ENCODE peak calls at places on chromosome 19, in ten cellular contexts. F, O, E, C, W, U, H, Z, X and G are unnamed samples.
A peak's percentile ranks its signal among the peaks of the same experiment; 100 is the strongest.

GRCh38 chr19:33171222-33171795 is 22.8 kb upstream of the LRP3 start:
- DNase-seq in Z (no peak), W (no peak), O (no peak), F (no peak), X (no peak), U (no peak), H (no peak), E (no peak), C (peak; percentile 6), G (no peak)

GRCh38 chr19:40671404-40671803 is 19.0 kb downstream of the NUMBL start:
- DNase-seq in X (no peak), W (no peak), F (no peak), C (no peak), Z (no peak), E (no peak), H (no peak), O (peak; percentile 48), U (no peak), G (no peak)

GRCh38 chr19:58476498-58477015 is 405 bp downstream of the ZNF446 start:
- DNase-seq in E (no peak), C (peak; percentile 30), H (no peak), U (no peak), O (no peak), W (no peak), Z (peak; percentile 28), F (no peak), X (peak; percentile 18), G (no peak)

GRCh38 chr19:12802267-12803106 is 618 bp downstream of the THSD8 start:
- DNase-seq in C (no peak), W (no peak), Z (no peak), E (no peak), O (no peak), X (no peak), H (no peak), U (peak; percentile 38), F (no peak), G (no peak)

GRCh38 chr19:19049406-19049805 is 14.4 kb upstream of the SLC25A42 start:
- DNase-seq in X (no peak), F (no peak), O (no peak), E (no peak), Z (no peak), W (no peak), H (no peak), C (no peak), U (no peak), G (no peak)

GRCh38 chr19:28485300-28485699 is 727.7 kb downstream of the UQCRFS1 start:
- DNase-seq in C (no peak), O (no peak), X (no peak), H (no peak), F (no peak), Z (peak; percentile 42), E (no peak), W (no peak), U (no peak), G (no peak)

GRCh38 chr19:50694815-50695145 is 24.8 kb downstream of the SHANK1 start:
- DNase-seq in F (no peak), H (no peak), W (no peak), C (no peak), E (no peak), U (no peak), Z (no peak), X (no peak), O (no peak), G (no peak)

GRCh38 chr19:33204136-33204973 is 10.2 kb downstream of the LRP3 start:
- DNase-seq in O (no peak), X (no peak), W (no peak), C (no peak), H (no peak), U (no peak), E (no peak), Z (no peak), F (no peak), G (no peak)

GRCh38 chr19:38917921-38918491 is 6.0 kb upstream of the CCER2 start:
- DNase-seq in E (no peak), O (no peak), H (no peak), U (peak; percentile 5), F (no peak), X (no peak), W (no peak), Z (peak; percentile 19), C (no peak), G (no peak)
- TF ChIP-seq CTCF in E (no peak), O (peak; percentile 26), H (peak; percentile 18), U (peak; percentile 26), F (no peak), X (no peak), W (no peak), Z (peak; percentile 19), C (peak; percentile 49), G (no peak)

GRCh38 chr19:49425178-49425577 is at the start of gene GFY:
- DNase-seq in F (no peak), C (no peak), H (no peak), E (no peak), O (no peak), W (no peak), Z (no peak), U (no peak), X (no peak), G (no peak)

GRCh38 chr19:49427339-49427738 is 2.2 kb downstream of the GFY start:
- DNase-seq in F (no peak), O (no peak), H (no peak), E (no peak), W (no peak), X (no peak), Z (no peak), U (no peak), C (no peak), G (no peak)

GRCh38 chr19:49423985-49424303 is 703 bp upstream of the PTH2 start:
- DNase-seq in H (no peak), Z (no peak), C (no peak), F (no peak), U (no peak), O (no peak), X (no peak), W (no peak), E (no peak), G (no peak)

GRCh38 chr19:49427855-49428546 is 2.8 kb downstream of the GFY start:
- DNase-seq in H (no peak), F (no peak), X (no peak), O (no peak), Z (no peak), U (peak; percentile 43), W (no peak), C (no peak), E (peak; percentile 86), G (no peak)

GRCh38 chr19:49425922-49426592 is 869 bp downstream of the GFY start:
- DNase-seq in H (no peak), Z (peak; percentile 60), U (peak; percentile 37), C (no peak), E (peak; percentile 99), F (no peak), X (no peak), W (no peak), O (no peak), G (no peak)
- TF ChIP-seq CTCF in H (no peak), Z (no peak), U (no peak), C (no peak), E (no peak), F (no peak), X (no peak), W (no peak), O (no peak), G (no peak)

GRCh38 chr19:3229888-3230496 is 5.5 kb downstream of the CELF5 start:
- DNase-seq in Z (no peak), F (no peak), C (no peak), O (no peak), U (no peak), H (no peak), W (no peak), E (no peak), X (no peak), G (no peak)

GRCh38 chr19:3224346-3225325 is at the start of gene CELF5:
- DNase-seq in O (peak; percentile 38), F (no peak), C (no peak), X (no peak), H (peak; percentile 52), U (peak; percentile 30), E (peak; percentile 68), Z (peak; percentile 81), W (no peak), G (no peak)

GRCh38 chr19:3229346-3229743 is 4.9 kb downstream of the CELF5 start:
- DNase-seq in X (no peak), Z (no peak), H (no peak), C (no peak), E (no peak), F (no peak), W (no peak), O (no peak), U (no peak), G (no peak)

GRCh38 chr19:3225677-3226093 is 1.2 kb downstream of the CELF5 start:
- DNase-seq in W (no peak), C (no peak), E (no peak), X (no peak), U (no peak), Z (no peak), O (no peak), H (no peak), F (no peak), G (no peak)

DNA sequence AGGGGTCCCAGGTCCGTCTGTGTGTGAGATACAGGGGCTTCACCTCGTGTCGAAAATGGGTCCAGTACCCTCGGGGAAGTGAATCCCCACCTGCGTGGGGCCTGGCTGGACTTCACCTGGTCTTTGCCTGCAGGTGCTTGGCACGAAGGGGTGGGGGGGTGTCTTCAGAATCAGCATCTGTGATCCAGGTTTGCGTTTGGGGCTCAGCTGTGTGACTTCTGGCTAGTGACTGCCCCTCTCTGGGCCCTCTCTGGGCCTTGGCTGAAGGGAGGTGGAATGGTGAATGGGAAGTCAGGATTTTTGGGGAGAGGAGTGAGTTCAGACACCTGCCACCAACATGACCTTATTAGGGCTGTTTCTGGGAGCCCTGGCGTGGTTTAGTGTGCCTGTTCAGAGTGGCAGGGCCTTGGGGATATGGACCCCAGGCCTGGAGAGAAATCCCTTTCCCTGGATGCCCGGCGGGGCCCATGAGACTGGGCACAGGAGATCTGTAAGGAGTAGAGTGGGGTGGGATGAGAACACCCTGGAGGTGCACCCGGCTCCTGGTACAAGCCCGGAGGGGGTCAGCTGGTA is 2.7 kb downstream of the CELF5 start:
- DNase-seq in O (no peak), C (no peak), F (no peak), W (no peak), U (no peak), X (no peak), H (no peak), E (no peak), Z (no peak), G (no peak)
- TF ChIP-seq CTCF in O (no peak), C (no peak), F (no peak), W (no peak), U (no peak), X (no peak), H (no peak), E (no peak), Z (no peak), G (no peak)

GRCh38 chr19:6999938-7000732 is 21.1 kb downstream of the MBD3L2B start:
- DNase-seq in O (no peak), C (no peak), H (no peak), E (no peak), Z (no peak), X (no peak), F (no peak), W (no peak), U (no peak), G (no peak)

GRCh38 chr19:7000816-7001215 is 20.4 kb downstream of the MBD3L2B start:
- DNase-seq in W (no peak), E (no peak), F (no peak), O (no peak), X (no peak), C (no peak), H (no peak), Z (no peak), U (no peak), G (no peak)

GRCh38 chr19:7006305-7006704 is 14.9 kb downstream of the MBD3L2B start:
- DNase-seq in X (no peak), H (no peak), F (no peak), O (no peak), C (no peak), Z (no peak), W (no peak), E (no peak), U (no peak), G (no peak)

GRCh38 chr19:7007859-7008258 is 13.4 kb downstream of the MBD3L2B start:
- DNase-seq in U (no peak), F (no peak), Z (no peak), H (no peak), W (no peak), O (no peak), C (no peak), X (no peak), E (no peak), G (no peak)

DNA sequence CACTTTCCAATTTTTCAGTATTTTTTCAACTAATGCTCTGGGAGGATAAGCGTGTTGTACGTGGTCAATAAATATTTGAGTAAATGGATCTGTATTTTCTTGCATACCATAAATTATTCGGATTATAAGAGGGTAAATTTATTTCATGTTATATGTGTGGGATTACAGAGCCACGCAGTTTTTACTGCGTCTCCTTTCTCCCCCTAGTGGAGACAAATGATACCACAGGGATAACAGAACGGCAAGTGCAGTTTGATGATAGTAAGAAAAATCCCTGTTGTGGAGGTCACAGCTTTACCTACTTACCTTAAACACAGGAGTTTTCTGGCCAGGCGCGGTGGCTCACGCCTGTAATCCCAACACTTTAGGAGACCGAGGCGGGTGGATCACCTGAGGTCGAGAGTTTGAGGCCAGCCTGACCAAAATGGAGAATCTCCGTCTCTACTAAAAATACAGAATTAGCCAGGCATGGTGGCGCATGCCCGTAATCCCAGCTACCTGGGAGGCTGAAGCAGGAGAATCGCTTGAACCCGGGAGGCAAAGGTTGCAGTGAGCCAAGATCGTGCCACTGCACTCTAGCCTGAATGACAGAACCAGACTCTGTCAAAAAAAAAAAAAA is 16.8 kb downstream of the MBD3L2B start:
- DNase-seq in E (no peak), C (peak; percentile 26), Z (peak; percentile 1), X (peak; percentile 12), U (peak; percentile 74), H (no peak), W (no peak), F (no peak), O (no peak), G (no peak)
- TF ChIP-seq CTCF in E (no peak), C (peak; percentile 77), Z (peak; percentile 62), X (peak; percentile 81), U (peak; percentile 75), H (peak; percentile 63), W (no peak), F (peak; percentile 48), O (peak; percentile 86), G (no peak)